ENCODE peak calls at places on chromosomes 7 and 10, in seven cellular contexts. Z is left ventricle myocardium inferior, E is Panc1, M is spleen, O is AG04450, I is cardiac muscle cell, P is fibroblast of lung. V is an unnamed sample.

GRCh38 chr10:101028446-101029244 is 2.3 kb downstream of the PDZD7 start:
- DNase-seq in Z (no peak), E (no peak), M (no peak), O (no peak), I (no peak), P (no peak), V (no peak)

GRCh38 chr7:135180122-135180521 is 9.6 kb upstream of the CYREN start:
- DNase-seq in Z (no peak), E (no peak), M (no peak), O (no peak), I (no peak), P (no peak), V (no peak)

GRCh38 chr10:70647086-70647485 is 25.2 kb upstream of the ADAMTS14 start:
- DNase-seq in Z (no peak), E (no peak), M (no peak), O (no peak), I (no peak), P (no peak), V (no peak)

GRCh38 chr7:84110400-84110799 is 84.2 kb downstream of the SEMA3A start:
- DNase-seq in Z (no peak), E (no peak), M (no peak), O (no peak), I (no peak), P (no peak), V (no peak)

GRCh38 chr10:59301067-59301674 is 61.2 kb downstream of the FAM13C start:
- DNase-seq in Z (no peak), E (no peak), M (no peak), O (no peak), I (no peak), P (no peak), V (no peak)

GRCh38 chr10:114367041-114367675 is 37.1 kb downstream of the AFAP1L2 start:
- DNase-seq in Z (no peak), E (no peak), M (no peak), O (no peak), I (peak), P (peak), V (no peak)

GRCh38 chr7:100894860-100895700 is 608 bp downstream of the ACHE start:
- DNase-seq in Z (peak), E (no peak), M (peak), O (no peak), I (no peak), P (no peak), V (no peak)

GRCh38 chr7:57202274-57202673 is 70.0 kb upstream of the ZNF479 start:
- DNase-seq in Z (no peak), E (no peak), M (peak), O (no peak), I (no peak), P (no peak), V (no peak)

GRCh38 chr7:77802557-77803410 is 4.2 kb downstream of the PHTF2 start:
- DNase-seq in Z (no peak), E (no peak), M (no peak), O (no peak), I (peak), P (peak), V (no peak)

GRCh38 chr7:97075928-97076327 is 41.6 kb upstream of the SDHAF3 start:
- DNase-seq in Z (no peak), E (no peak), M (no peak), O (no peak), I (no peak), P (no peak), V (no peak)

GRCh38 chr10:17026686-17027485 is 102.7 kb downstream of the CUBN start:
- DNase-seq in Z (no peak), E (no peak), M (no peak), O (no peak), I (peak), P (peak), V (no peak)

GRCh38 chr7:137007001-137007725 is 138.7 kb downstream of the CHRM2 start:
- DNase-seq in Z (no peak), E (no peak), M (no peak), O (no peak), I (no peak), P (peak), V (no peak)

GRCh38 chr10:110357871-110358270 is 53.2 kb upstream of the SMNDC1 start:
- DNase-seq in Z (no peak), E (no peak), M (no peak), O (no peak), I (no peak), P (no peak), V (no peak)
- H3K4me3 ChIP-seq in Z (no peak), E (no peak), M (no peak), O (no peak), I (no peak), P (no peak), V (no peak)

DNA sequence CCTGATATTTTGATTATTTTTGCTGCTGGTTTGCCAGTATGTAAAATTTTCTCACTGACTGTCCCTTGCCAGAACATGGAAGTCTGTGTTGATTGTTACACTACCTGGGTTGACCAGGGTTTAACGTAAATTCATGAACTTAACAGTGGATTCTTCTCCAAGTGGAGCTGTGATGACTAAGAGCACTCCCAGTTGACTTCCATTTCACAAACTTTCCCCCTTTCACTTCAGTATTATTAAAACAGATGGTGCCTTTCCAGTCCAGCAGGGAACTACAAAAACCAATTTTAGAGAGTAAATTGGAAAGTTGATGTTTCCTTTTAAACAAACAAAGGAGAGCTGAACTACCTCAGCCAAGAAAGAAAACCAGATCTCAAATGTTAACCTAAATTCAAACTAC is 480.2 kb upstream of the AKR1E2 start:
- DNase-seq in Z (no peak), E (no peak), M (no peak), O (no peak), I (no peak), P (no peak), V (no peak)
- H3K27ac ChIP-seq in Z (peak), E (peak), M (no peak), O (no peak), I (no peak), P (no peak), V (peak)

DNA sequence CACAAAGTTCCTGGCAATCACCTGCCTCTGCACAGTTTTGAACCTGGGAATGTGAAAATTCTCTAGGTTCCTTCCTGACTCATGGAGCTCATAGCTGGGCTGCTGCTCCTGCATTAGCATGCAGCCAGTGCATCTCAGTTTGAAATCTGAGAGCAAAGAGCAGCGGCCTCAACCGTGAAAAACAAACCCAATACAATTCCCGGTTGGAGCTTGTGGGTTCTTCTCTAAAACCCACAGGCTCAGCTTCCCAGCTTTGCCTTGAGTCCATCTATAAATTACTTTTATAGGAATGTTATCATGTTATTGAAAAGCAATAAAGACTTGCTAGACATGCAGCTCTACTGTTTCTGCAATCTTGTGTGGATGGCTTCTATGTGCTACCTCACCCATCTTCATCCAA is 191.7 kb downstream of the CXCL12 start:
- DNase-seq in Z (no peak), E (no peak), M (no peak), O (no peak), I (no peak), P (peak), V (no peak)
- TF ChIP-seq CTCF in Z (no peak), E (no peak), M (no peak), O (no peak), I (no peak), P (no peak), V (no peak)

DNA sequence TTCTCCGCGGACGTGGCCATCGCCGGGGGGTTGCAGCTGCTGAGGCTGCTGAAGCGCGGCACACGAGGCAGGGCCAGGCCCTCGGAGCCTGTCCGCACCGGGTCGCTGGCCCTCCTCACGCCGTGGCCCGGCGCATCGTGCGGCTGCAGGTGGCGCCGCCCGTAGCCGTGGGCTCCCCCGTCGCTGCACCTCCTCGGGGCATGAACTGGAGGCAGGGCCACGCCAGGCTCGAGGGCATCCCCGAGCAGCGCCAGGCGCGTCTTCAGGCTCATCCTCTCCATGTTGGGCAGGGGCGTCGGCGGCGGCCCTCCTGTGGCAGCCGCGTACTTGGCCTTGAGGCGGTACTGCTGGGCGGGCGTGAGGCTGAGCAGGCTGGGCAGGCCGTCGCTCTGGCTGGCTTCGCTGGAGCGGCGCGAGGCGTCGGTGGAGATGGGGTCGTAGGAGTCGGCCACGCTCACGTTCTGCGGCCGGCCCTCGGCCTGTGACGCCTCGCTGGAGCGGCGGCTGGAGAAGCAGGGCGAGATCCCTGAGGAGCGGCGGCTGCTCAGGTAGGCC is 263.1 kb upstream of the INHBA start:
- DNase-seq in Z (no peak), E (no peak), M (no peak), O (no peak), I (no peak), P (no peak), V (no peak)
- H3K4me3 ChIP-seq in Z (no peak), E (no peak), M (no peak), O (no peak), I (no peak), P (no peak), V (no peak)

DNA sequence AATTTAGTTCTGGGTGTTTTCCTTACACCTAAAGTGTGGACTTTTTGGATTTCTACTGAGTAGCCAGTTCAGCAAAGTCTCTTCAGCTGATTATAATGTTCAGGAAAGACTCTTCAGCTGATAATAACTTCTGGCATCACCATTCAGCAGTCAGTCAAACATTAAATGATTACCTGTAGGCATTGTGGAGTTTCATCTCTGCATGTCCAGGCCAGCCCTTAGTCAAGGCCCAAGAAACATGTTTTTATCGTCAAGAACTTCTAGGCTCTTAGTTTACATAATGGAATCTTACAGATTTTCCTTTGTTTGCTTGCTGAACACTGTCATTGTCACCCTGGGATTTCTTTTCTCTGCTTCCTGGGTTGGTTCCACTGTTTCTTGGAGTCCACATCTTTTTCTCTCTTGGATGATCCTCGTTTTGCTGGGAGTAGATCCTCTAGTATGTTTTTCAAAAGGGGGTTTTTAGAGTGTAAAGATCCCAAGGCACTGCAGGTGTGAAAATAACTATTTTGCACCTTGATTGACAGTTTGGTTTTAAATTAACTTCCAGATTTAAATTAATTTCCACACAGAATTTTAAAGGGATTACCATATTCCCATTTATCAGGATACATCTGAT is 24.2 kb downstream of the CCM2 start:
- DNase-seq in Z (no peak), E (no peak), M (no peak), O (no peak), I (no peak), P (no peak), V (no peak)
- H3K27ac ChIP-seq in Z (no peak), E (no peak), M (no peak), O (no peak), I (no peak), P (no peak), V (no peak)

DNA sequence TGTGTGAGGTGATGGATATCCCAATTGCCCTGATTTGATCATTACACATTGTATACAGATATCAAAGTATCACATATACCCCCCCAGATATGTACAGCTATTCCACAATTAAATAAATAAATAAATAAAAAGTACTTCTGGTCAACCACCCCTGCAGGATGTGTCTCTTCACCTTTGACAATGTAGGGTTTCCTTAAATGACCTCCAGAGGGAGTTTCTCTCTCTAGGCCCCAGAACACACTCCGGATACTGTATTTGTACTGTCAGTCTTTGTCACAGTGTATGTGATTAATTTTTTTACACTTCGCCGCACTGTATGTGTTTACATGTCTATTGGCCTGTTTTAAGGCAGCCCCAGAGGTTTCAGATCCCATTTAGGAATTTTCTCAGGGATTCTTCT is 123.6 kb downstream of the ADCYAP1R1 start:
- DNase-seq in Z (no peak), E (no peak), M (no peak), O (no peak), I (no peak), P (no peak), V (no peak)
- TF ChIP-seq CTCF in Z (no peak), E (peak), M (no peak), O (peak), I (no peak), P (no peak), V (no peak)

DNA sequence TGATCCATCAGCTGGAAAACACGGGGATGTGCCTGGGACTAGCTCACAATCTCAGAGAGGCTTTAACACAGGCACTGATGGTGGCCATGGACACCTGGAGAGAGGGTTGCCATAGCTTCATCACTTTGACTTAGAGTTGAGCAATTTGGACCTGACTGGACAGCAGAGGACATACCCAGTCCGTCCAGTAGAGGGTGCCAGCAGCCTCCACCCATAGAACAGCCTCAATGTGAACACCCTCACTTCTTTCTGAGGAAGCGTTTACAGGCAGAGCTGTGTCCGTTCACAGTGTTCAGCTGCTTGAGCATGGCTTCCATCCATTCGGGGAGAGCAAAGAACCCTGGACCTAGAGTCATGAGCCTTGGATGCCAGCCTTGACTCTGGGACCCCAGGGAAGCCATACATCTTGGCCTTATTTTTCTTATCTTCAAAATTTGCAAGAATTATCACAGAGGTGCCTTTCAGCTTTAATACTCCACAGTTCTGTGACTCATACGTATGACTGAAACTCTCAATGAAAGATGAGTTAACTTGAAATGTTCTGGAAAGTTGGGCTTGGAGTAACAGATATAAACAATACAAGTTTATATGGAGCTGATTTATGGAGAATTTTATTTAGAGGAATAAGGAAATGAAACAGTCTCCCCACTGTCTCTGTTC is 302.9 kb upstream of the PODXL start:
- DNase-seq in Z (peak), E (peak), M (peak), O (peak), I (peak), P (peak), V (no peak)
- H3K4me3 ChIP-seq in Z (no peak), E (no peak), M (no peak), O (no peak), I (no peak), P (no peak), V (no peak)